ENCODE peak calls at places on chromosomes 4 and X, in six cellular contexts. G is hippocampal formation; P is psoas muscle; E is fibroblast of mammary gland; F is stimulated activated naive CD8-positive, alpha-beta T cell treated with anti-CD3 and anti-CD28 coated beads, Interleukin-15, Interleukin-2, amounts not matched to agents 100 U/mL and 50 U/mL, for 24 hours; S is activated CD4-positive, alpha-beta T cell treated with anti-CD3 and anti-CD28 coated beads, Interleukin-2, amount 50 U/mL, for 1 hour. V is an unnamed sample.
A peak's percentile ranks its signal among the peaks of the same experiment; 100 is the strongest.

GRCh38 chr4:53928825-53929224 is 135.6 kb downstream of the CHIC2 start:
- DNase-seq in S (no peak), P (no peak), G (no peak), F (no peak), E (peak; percentile 74), V (no peak)

GRCh38 chrX:56397636-56398035 is 165.5 kb downstream of the KLF8 start:
- DNase-seq in F (no peak), E (no peak), G (no peak), S (no peak), P (no peak), V (no peak)

GRCh38 chr4:42339935-42340406 is 57.3 kb upstream of the SHISA3 start:
- DNase-seq in S (no peak), E (peak; percentile 49), F (no peak), G (no peak), P (peak; percentile 23), V (no peak)

GRCh38 chrX:2500681-2501151 is at the start of the genes DHRSX and ZBED1:
- DNase-seq in E (no peak), P (peak; percentile 47), G (no peak), S (peak; percentile 35), F (peak; percentile 73), V (no peak)

GRCh38 chr4:119113033-119113655 is 22.5 kb upstream of the MYOZ2 start:
- DNase-seq in E (peak; percentile 97), S (no peak), F (no peak), P (no peak), G (no peak), V (no peak)

GRCh38 chr4:41448935-41449334 is 89.0 kb upstream of the LIMCH1 start:
- DNase-seq in S (no peak), G (no peak), F (no peak), P (peak; percentile 52), E (peak; percentile 45), V (no peak)

GRCh38 chr4:140368686-140369085 is 4.8 kb upstream of the SCOC start:
- DNase-seq in S (no peak), G (no peak), P (no peak), E (no peak), F (no peak), V (no peak)

GRCh38 chrX:130869239-130869638 is 33.8 kb downstream of the ENOX2 start:
- DNase-seq in P (no peak), E (no peak), S (no peak), G (no peak), F (no peak), V (no peak)

GRCh38 chr4:75844151-75844662 is 58.0 kb downstream of the PPEF2 start:
- DNase-seq in E (peak; percentile 84), S (no peak), P (no peak), F (no peak), G (no peak), V (no peak)

GRCh38 chr4:140359571-140360427 is 13.6 kb upstream of the SCOC start:
- DNase-seq in E (peak; percentile 83), F (peak; percentile 83), P (peak; percentile 58), G (peak; percentile 55), S (peak; percentile 76), V (no peak)

GRCh38 chrX:24506082-24506481 is 41.0 kb downstream of the PDK3 start:
- DNase-seq in E (peak; percentile 42), F (no peak), S (no peak), G (no peak), P (no peak), V (no peak)

GRCh38 chr4:4861592-4862551 is 2.4 kb downstream of the MSX1 start:
- DNase-seq in F (no peak), S (no peak), P (no peak), E (no peak), G (no peak), V (no peak)

GRCh38 chr4:39502034-39502658 is 25.1 kb downstream of the UGDH start:
- DNase-seq in F (no peak), G (no peak), P (no peak), E (peak; percentile 88), S (no peak), V (no peak)

GRCh38 chrX:108396188-108396885 is 41.9 kb downstream of the COL4A6 start:
- DNase-seq in G (no peak), P (no peak), E (peak; percentile 51), F (no peak), S (no peak), V (no peak)

GRCh38 chr4:19117022-19117421 is 1095.5 kb upstream of the LCORL start:
- DNase-seq in G (no peak), S (no peak), E (no peak), P (no peak), F (no peak), V (no peak)

GRCh38 chr4:76867880-76868655 is 29.9 kb downstream of the SOWAHB start:
- DNase-seq in G (no peak), E (no peak), F (no peak), P (no peak), S (no peak), V (no peak)

GRCh38 chr4:111283066-111283677 is 660.3 kb upstream of the PITX2 start:
- DNase-seq in P (peak; percentile 47), F (peak; percentile 54), G (no peak), S (peak; percentile 6), E (peak; percentile 64), V (no peak)

GRCh38 chr4:40334591-40335507 is at the start of gene CHRNA9:
- DNase-seq in S (no peak), F (no peak), G (no peak), E (peak; percentile 21), P (no peak), V (no peak)

GRCh38 chr4:138217567-138217966 is 24.6 kb downstream of the SLC7A11 start:
- DNase-seq in F (no peak), S (no peak), E (no peak), P (no peak), G (peak; percentile 18), V (peak; percentile 52)

GRCh38 chrX:63349307-63349706 is 1.8 kb downstream of the SPIN4 start:
- DNase-seq in S (no peak), E (peak; percentile 1), G (no peak), F (no peak), P (no peak), V (no peak)

GRCh38 chr4:102356562-102357202 is 11.4 kb upstream of the SLC39A8 start:
- DNase-seq in E (no peak), G (no peak), P (no peak), S (no peak), F (no peak), V (no peak)

GRCh38 chr4:156201050-156201449 is 247.4 kb upstream of the CTSO start:
- DNase-seq in F (no peak), E (no peak), S (no peak), P (no peak), G (no peak), V (no peak)

GRCh38 chrX:97609938-97610337 is 726.2 kb downstream of the RPA4 start:
- DNase-seq in F (no peak), G (no peak), P (no peak), S (no peak), E (no peak), V (no peak)

GRCh38 chrX:52271212-52271611 is 86.5 kb downstream of the MAGED4 start:
- DNase-seq in P (no peak), E (peak; percentile 15), F (no peak), G (no peak), S (no peak), V (no peak)

GRCh38 chrX:39654183-39654925 is 443.4 kb downstream of the BCOR start:
- DNase-seq in P (no peak), F (no peak), S (no peak), E (no peak), G (no peak), V (no peak)

GRCh38 chrX:17654116-17654515 is 83.2 kb upstream of the SCML1 start:
- DNase-seq in S (peak; percentile 27), E (no peak), P (no peak), F (peak; percentile 60), G (no peak), V (no peak)

GRCh38 chr4:11912886-11913285 is 484.2 kb upstream of the HS3ST1 start:
- DNase-seq in P (no peak), F (no peak), S (no peak), G (no peak), E (peak; percentile 76), V (no peak)

GRCh38 chrX:64975491-64975890 is 759 bp downstream of the ZC4H2 start:
- DNase-seq in S (peak; percentile 3), P (peak; percentile 16), F (peak; percentile 32), G (peak; percentile 1), E (peak; percentile 12), V (no peak)